ENCODE peak calls at places on chromosomes 1 and 21, in nine cellular contexts. S, U, X, H, F, O, P, I and V are unnamed samples.

GRCh38 chr1:110084226-110085078 is 14.0 kb upstream of the ALX3 start:
- DNase-seq in S (peak), U (peak), X (no peak), H (peak), F (no peak), O (no peak), P (no peak), I (peak), V (no peak)

GRCh38 chr1:36464605-36465393 is 615 bp upstream of the MRPS15 start:
- DNase-seq in S (no peak), U (no peak), X (no peak), H (no peak), F (no peak), O (no peak), P (no peak), I (no peak), V (no peak)

GRCh38 chr1:184929711-184930202 is 44.6 kb downstream of the NIBAN1 start:
- DNase-seq in S (no peak), U (no peak), X (no peak), H (peak), F (no peak), O (no peak), P (no peak), I (no peak), V (no peak)

GRCh38 chr1:159826436-159827101 is at the start of gene SLAMF8:
- DNase-seq in S (peak), U (no peak), X (no peak), H (peak), F (no peak), O (no peak), P (no peak), I (no peak), V (no peak)

GRCh38 chr1:117189726-117190125 is 21.0 kb downstream of the VTCN1 start:
- DNase-seq in S (no peak), U (no peak), X (no peak), H (no peak), F (no peak), O (no peak), P (no peak), I (no peak), V (no peak)

GRCh38 chr1:80217377-80217986 is 1211.0 kb upstream of the ADGRL4 start:
- DNase-seq in S (no peak), U (no peak), X (peak), H (no peak), F (no peak), O (no peak), P (peak), I (no peak), V (no peak)

GRCh38 chr1:59814180-59814900 is 409 bp upstream of the HOOK1 start:
- DNase-seq in S (peak), U (no peak), X (peak), H (peak), F (peak), O (no peak), P (peak), I (peak), V (no peak)

GRCh38 chr1:110393691-110394564 is 3.1 kb upstream of the SLC16A4 start:
- DNase-seq in S (peak), U (no peak), X (no peak), H (no peak), F (no peak), O (no peak), P (peak), I (no peak), V (no peak)

GRCh38 chr1:218339267-218339831 is 5.8 kb upstream of the TGFB2 start:
- DNase-seq in S (no peak), U (no peak), X (no peak), H (no peak), F (no peak), O (peak), P (peak), I (no peak), V (no peak)

GRCh38 chr1:214165850-214166374 is 115.0 kb upstream of the SMYD2 start:
- DNase-seq in S (no peak), U (no peak), X (peak), H (no peak), F (no peak), O (no peak), P (no peak), I (no peak), V (no peak)

GRCh38 chr21:42111811-42112210 is 40.7 kb downstream of the UMODL1 start:
- DNase-seq in S (no peak), U (no peak), X (no peak), H (no peak), F (no peak), O (no peak), P (no peak), I (no peak), V (no peak)

GRCh38 chr1:20555025-20555757 is 2.8 kb downstream of the FAM43B start:
- DNase-seq in S (no peak), U (peak), X (no peak), H (no peak), F (no peak), O (no peak), P (no peak), I (no peak), V (no peak)

GRCh38 chr1:100178092-100178491 is at the start of gene LRRC39:
- DNase-seq in S (no peak), U (no peak), X (no peak), H (no peak), F (no peak), O (no peak), P (no peak), I (no peak), V (no peak)

GRCh38 chr1:78157162-78157561 is 111.4 kb downstream of the GIPC2 start:
- DNase-seq in S (no peak), U (no peak), X (no peak), H (no peak), F (no peak), O (no peak), P (no peak), I (no peak), V (no peak)

GRCh38 chr1:35557118-35557610 is at the start of gene KIAA0319L:
- DNase-seq in S (peak), U (peak), X (peak), H (peak), F (peak), O (peak), P (peak), I (peak), V (no peak)

GRCh38 chr21:31397515-31397926 is 53.5 kb upstream of the TIAM1 start:
- DNase-seq in S (peak), U (no peak), X (peak), H (no peak), F (no peak), O (no peak), P (no peak), I (no peak), V (no peak)

GRCh38 chr1:178046856-178047255 is 47.0 kb upstream of the RASAL2 start:
- DNase-seq in S (no peak), U (no peak), X (no peak), H (no peak), F (no peak), O (no peak), P (no peak), I (no peak), V (no peak)

GRCh38 chr1:156148236-156148635 is 5.1 kb upstream of the SEMA4A start:
- DNase-seq in S (no peak), U (no peak), X (no peak), H (no peak), F (no peak), O (no peak), P (no peak), I (no peak), V (no peak)

GRCh38 chr1:181603735-181604410 is 120.6 kb downstream of the CACNA1E start:
- DNase-seq in S (no peak), U (no peak), X (no peak), H (no peak), F (no peak), O (no peak), P (no peak), I (peak), V (no peak)

GRCh38 chr1:116268211-116268610 is 104.8 kb upstream of the ATP1A1 start:
- DNase-seq in S (peak), U (no peak), X (no peak), H (peak), F (no peak), O (no peak), P (no peak), I (no peak), V (no peak)

GRCh38 chr1:116325922-116326321 is 47.1 kb upstream of the ATP1A1 start:
- DNase-seq in S (no peak), U (no peak), X (no peak), H (no peak), F (no peak), O (no peak), P (no peak), I (no peak), V (no peak)

GRCh38 chr1:69138172-69138571 is 429.6 kb upstream of the LRRC7 start:
- DNase-seq in S (no peak), U (no peak), X (no peak), H (no peak), F (no peak), O (no peak), P (no peak), I (no peak), V (no peak)

GRCh38 chr1:116133696-116134095 is 22.5 kb downstream of the MAB21L3 start:
- DNase-seq in S (no peak), U (no peak), X (no peak), H (no peak), F (no peak), O (no peak), P (no peak), I (no peak), V (no peak)

GRCh38 chr1:162391790-162392563 is 10.4 kb downstream of the C1orf226 start:
- DNase-seq in S (no peak), U (no peak), X (peak), H (no peak), F (no peak), O (peak), P (peak), I (no peak), V (no peak)

GRCh38 chr1:108117908-108118902 is 81.9 kb downstream of the SLC25A24 start:
- DNase-seq in S (no peak), U (no peak), X (peak), H (no peak), F (no peak), O (no peak), P (no peak), I (no peak), V (peak)

GRCh38 chr1:40450491-40451237 is 388 bp downstream of the ZFP69B start:
- DNase-seq in S (peak), U (no peak), X (peak), H (peak), F (no peak), O (peak), P (peak), I (peak), V (no peak)

GRCh38 chr1:205491794-205492193 is 12.7 kb upstream of the CDK18 start:
- DNase-seq in S (no peak), U (no peak), X (no peak), H (no peak), F (no peak), O (no peak), P (no peak), I (no peak), V (no peak)

GRCh38 chr1:104921552-104921951 is 1171.9 kb downstream of the AMY1C start:
- DNase-seq in S (no peak), U (no peak), X (no peak), H (no peak), F (no peak), O (no peak), P (no peak), I (no peak), V (no peak)

GRCh38 chr1:53689736-53690401 is 49.1 kb downstream of the GLIS1 start:
- DNase-seq in S (no peak), U (no peak), X (peak), H (no peak), F (no peak), O (peak), P (no peak), I (no peak), V (no peak)

GRCh38 chr1:68331117-68331865 is 99.0 kb upstream of the WLS start:
- DNase-seq in S (no peak), U (no peak), X (no peak), H (no peak), F (no peak), O (no peak), P (no peak), I (no peak), V (no peak)

GRCh38 chr21:32929633-32930038 is 96.1 kb upstream of the OLIG2 start:
- DNase-seq in S (no peak), U (no peak), X (no peak), H (no peak), F (no peak), O (no peak), P (no peak), I (no peak), V (no peak)

GRCh38 chr1:29236993-29237905 is 927 bp downstream of the PTPRU start:
- DNase-seq in S (peak), U (peak), X (peak), H (peak), F (no peak), O (peak), P (peak), I (peak), V (no peak)

GRCh38 chr1:230264342-230264741 is 161.8 kb downstream of the PGBD5 start:
- DNase-seq in S (no peak), U (no peak), X (no peak), H (no peak), F (no peak), O (no peak), P (no peak), I (no peak), V (no peak)

GRCh38 chr1:175788586-175789252 is 45.3 kb upstream of the TNR start:
- DNase-seq in S (no peak), U (no peak), X (no peak), H (no peak), F (no peak), O (no peak), P (no peak), I (no peak), V (no peak)

GRCh38 chr1:225700164-225700740 is 47.3 kb upstream of the ENAH start:
- DNase-seq in S (no peak), U (no peak), X (no peak), H (no peak), F (peak), O (no peak), P (peak), I (no peak), V (no peak)

GRCh38 chr1:111142358-111142975 is 2.4 kb downstream of the CEPT1 start:
- DNase-seq in S (no peak), U (no peak), X (no peak), H (no peak), F (no peak), O (no peak), P (peak), I (no peak), V (no peak)

GRCh38 chr1:217029311-217030157 is 306.3 kb upstream of the ESRRG start:
- DNase-seq in S (peak), U (no peak), X (no peak), H (peak), F (no peak), O (no peak), P (no peak), I (no peak), V (peak)

GRCh38 chr1:158045639-158046038 is 52.2 kb downstream of the KIRREL1 start:
- DNase-seq in S (no peak), U (no peak), X (no peak), H (no peak), F (no peak), O (no peak), P (no peak), I (no peak), V (no peak)

GRCh38 chr1:24411963-24412362 is 1.6 kb downstream of the STPG1 start:
- DNase-seq in S (no peak), U (no peak), X (no peak), H (no peak), F (no peak), O (peak), P (no peak), I (no peak), V (no peak)

GRCh38 chr1:33041026-33041425 is 4.3 kb upstream of the AK2 start:
- DNase-seq in S (no peak), U (no peak), X (no peak), H (no peak), F (no peak), O (no peak), P (peak), I (no peak), V (no peak)
- TF ChIP-seq POLR2AphosphoS5 in S (no peak), U (no peak), X (no peak), H (no peak), F (no peak), O (no peak), P (no peak), I (no peak), V (no peak)

GRCh38 chr1:33659641-33660040 is 187.2 kb downstream of the ZSCAN20 start:
- DNase-seq in S (no peak), U (no peak), X (no peak), H (no peak), F (no peak), O (no peak), P (no peak), I (no peak), V (no peak)
- TF ChIP-seq EP300 in S (no peak), U (no peak), X (no peak), H (no peak), F (no peak), O (no peak), P (no peak), I (no peak), V (no peak)

DNA sequence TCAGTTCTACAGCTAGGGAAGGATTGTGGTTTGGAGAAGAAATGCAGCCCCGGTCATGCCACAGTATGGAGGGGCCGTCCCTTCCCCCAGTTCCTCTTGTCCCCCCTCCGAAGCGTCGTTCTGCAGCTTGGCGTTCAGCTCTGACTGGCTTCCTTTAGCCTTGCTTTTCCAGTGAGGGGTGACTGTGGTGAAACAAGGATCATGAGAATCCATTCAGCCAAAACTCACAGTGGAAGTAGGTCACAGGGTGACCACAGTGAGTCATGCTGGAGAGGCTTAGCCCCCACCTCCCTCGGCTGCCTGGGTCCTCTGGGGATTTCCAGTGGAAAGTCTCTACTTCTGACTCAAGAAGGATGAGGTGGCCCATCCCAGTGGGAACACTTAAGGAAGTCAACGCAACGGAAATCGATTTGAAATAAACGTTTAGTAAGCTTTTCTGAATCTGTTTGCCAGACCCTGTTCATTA is 37.3 kb upstream of the COL6A2 start:
- DNase-seq in S (peak), U (peak), X (no peak), H (peak), F (peak), O (no peak), P (no peak), I (no peak), V (no peak)
- TF ChIP-seq POLR2AphosphoS5 in S (peak), U (peak), X (no peak), H (peak), F (peak), O (no peak), P (no peak), I (peak), V (peak)

GRCh38 chr1:31799196-31799894 is 16.5 kb downstream of the SPOCD1 start:
- DNase-seq in S (peak), U (peak), X (no peak), H (no peak), F (peak), O (no peak), P (no peak), I (no peak), V (no peak)
- TF ChIP-seq EP300 in S (no peak), U (no peak), X (no peak), H (no peak), F (no peak), O (no peak), P (no peak), I (no peak), V (no peak)